ENCODE peak calls at places on chromosomes 6 and 20, in six cellular contexts. One of them, this sample, is unnamed.

GRCh38 chr6:89352329-89353117 is at the start of gene UBE2J1:
- DNase-seq in body of pancreas: peak
- DNase-seq in endothelial cell of umbilical vein: peak
- DNase-seq in tibial nerve: peak
- DNase-seq in testis: peak
- DNase-seq in adrenal gland: peak
- DNase-seq in this sample: peak

GRCh38 chr20:63539441-63540370 is 2.5 kb upstream of the PTK6 start:
- DNase-seq in body of pancreas: no peak
- DNase-seq in endothelial cell of umbilical vein: no peak
- DNase-seq in tibial nerve: no peak
- DNase-seq in testis: no peak
- DNase-seq in adrenal gland: no peak
- DNase-seq in this sample: no peak

GRCh38 chr6:62615366-62616015 is 329.5 kb upstream of the KHDRBS2 start:
- DNase-seq in body of pancreas: no peak
- DNase-seq in endothelial cell of umbilical vein: no peak
- DNase-seq in tibial nerve: no peak
- DNase-seq in testis: no peak
- DNase-seq in adrenal gland: no peak
- DNase-seq in this sample: no peak

GRCh38 chr20:48738399-48739304 is 89.1 kb downstream of the PREX1 start:
- DNase-seq in body of pancreas: no peak
- DNase-seq in endothelial cell of umbilical vein: peak
- DNase-seq in tibial nerve: no peak
- DNase-seq in testis: no peak
- DNase-seq in adrenal gland: no peak
- DNase-seq in this sample: no peak

GRCh38 chr20:25282034-25282781 is 34.3 kb downstream of the PYGB start:
- DNase-seq in body of pancreas: no peak
- DNase-seq in endothelial cell of umbilical vein: no peak
- DNase-seq in tibial nerve: no peak
- DNase-seq in testis: no peak
- DNase-seq in adrenal gland: peak
- DNase-seq in this sample: peak

GRCh38 chr6:36350681-36351091 is 14.0 kb upstream of the BNIP5 start:
- DNase-seq in body of pancreas: peak
- DNase-seq in endothelial cell of umbilical vein: peak
- DNase-seq in tibial nerve: no peak
- DNase-seq in testis: peak
- DNase-seq in adrenal gland: no peak
- DNase-seq in this sample: no peak

GRCh38 chr6:143375022-143375585 is 75.4 kb downstream of the ADAT2 start:
- DNase-seq in body of pancreas: no peak
- DNase-seq in endothelial cell of umbilical vein: no peak
- DNase-seq in tibial nerve: no peak
- DNase-seq in testis: no peak
- DNase-seq in adrenal gland: no peak
- DNase-seq in this sample: no peak

GRCh38 chr6:74044417-74045096 is 348.6 kb downstream of the CD109 start:
- DNase-seq in body of pancreas: no peak
- DNase-seq in endothelial cell of umbilical vein: no peak
- DNase-seq in tibial nerve: no peak
- DNase-seq in testis: no peak
- DNase-seq in adrenal gland: no peak
- DNase-seq in this sample: no peak

GRCh38 chr6:27651371-27651732 is 178.4 kb upstream of the ZNF184 start:
- DNase-seq in body of pancreas: no peak
- DNase-seq in endothelial cell of umbilical vein: no peak
- DNase-seq in tibial nerve: no peak
- DNase-seq in testis: no peak
- DNase-seq in adrenal gland: no peak
- DNase-seq in this sample: no peak
- H3K4me3 ChIP-seq in body of pancreas: no peak
- H3K4me3 ChIP-seq in endothelial cell of umbilical vein: no peak
- H3K4me3 ChIP-seq in tibial nerve: no peak
- H3K4me3 ChIP-seq in testis: no peak
- H3K4me3 ChIP-seq in adrenal gland: no peak
- H3K4me3 ChIP-seq in this sample: no peak

DNA sequence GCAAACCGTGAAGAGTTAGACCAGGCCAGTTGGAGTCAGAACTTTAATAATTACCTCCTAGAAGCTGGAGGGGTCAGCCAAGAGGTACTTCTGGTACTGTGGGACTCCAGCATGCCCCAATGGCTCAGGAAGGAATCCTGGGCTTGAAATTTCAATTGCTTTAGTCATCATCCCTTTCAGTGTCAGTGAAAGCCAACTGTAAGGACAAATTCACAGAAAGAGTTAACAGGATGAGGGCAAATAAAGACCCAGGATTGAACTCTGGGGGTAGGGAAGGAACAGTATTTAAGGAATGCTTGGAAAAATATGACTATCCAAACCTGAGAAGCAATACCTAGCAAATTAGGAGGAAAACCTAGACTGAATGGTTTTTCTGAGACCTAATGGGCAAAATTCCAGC is 735.1 kb upstream of the MARCKS start:
- DNase-seq in body of pancreas: peak
- DNase-seq in endothelial cell of umbilical vein: peak
- DNase-seq in tibial nerve: no peak
- DNase-seq in testis: no peak
- DNase-seq in adrenal gland: no peak
- DNase-seq in this sample: no peak
- TF ChIP-seq CTCF in body of pancreas: no peak
- TF ChIP-seq CTCF in endothelial cell of umbilical vein: peak
- TF ChIP-seq CTCF in tibial nerve: no peak
- TF ChIP-seq CTCF in testis: no peak
- TF ChIP-seq CTCF in adrenal gland: no peak
- TF ChIP-seq CTCF in this sample: no peak

GRCh38 chr6:131073577-131073976 is 10.5 kb upstream of the EPB41L2 start:
- DNase-seq in body of pancreas: no peak
- DNase-seq in endothelial cell of umbilical vein: no peak
- DNase-seq in tibial nerve: no peak
- DNase-seq in testis: no peak
- DNase-seq in adrenal gland: no peak
- DNase-seq in this sample: no peak
- TF ChIP-seq POLR2A in body of pancreas: no peak
- TF ChIP-seq POLR2A in endothelial cell of umbilical vein: no peak
- TF ChIP-seq POLR2A in tibial nerve: no peak
- TF ChIP-seq POLR2A in testis: no peak
- TF ChIP-seq POLR2A in adrenal gland: no peak
- TF ChIP-seq POLR2A in this sample: no peak

GRCh38 chr6:108874470-108875160 is 26.4 kb downstream of the ARMC2 start:
- DNase-seq in body of pancreas: peak
- DNase-seq in endothelial cell of umbilical vein: peak
- DNase-seq in tibial nerve: peak
- DNase-seq in testis: no peak
- DNase-seq in adrenal gland: no peak
- DNase-seq in this sample: no peak
- H3K4me3 ChIP-seq in body of pancreas: no peak
- H3K4me3 ChIP-seq in endothelial cell of umbilical vein: no peak
- H3K4me3 ChIP-seq in tibial nerve: peak
- H3K4me3 ChIP-seq in testis: no peak
- H3K4me3 ChIP-seq in adrenal gland: peak
- H3K4me3 ChIP-seq in this sample: no peak

This sample was measured in lower leg skin.